ENCODE peak calls at places on chromosomes 5 and 9, in five cellular contexts. G, H, Z, U and D are unnamed samples.

GRCh38 chr9:69579749-69580581 is 92.2 kb downstream of the APBA1 start:
- DNase-seq in G (no peak), H (no peak), Z (no peak), U (no peak), D (no peak)

GRCh38 chr5:78300464-78301045 is 6.1 kb upstream of the AP3B1 start:
- DNase-seq in G (peak; percentile 23), H (peak; percentile 56), Z (peak; percentile 35), U (no peak), D (peak; percentile 57)

GRCh38 chr9:69207503-69207902 is 33.4 kb downstream of the TJP2 start:
- DNase-seq in G (no peak), H (no peak), Z (no peak), U (peak; percentile 76), D (no peak)

GRCh38 chr9:22237497-22238363 is 208.9 kb upstream of the DMRTA1 start:
- DNase-seq in G (peak; percentile 95), H (peak; percentile 75), Z (peak; percentile 84), U (no peak), D (peak; percentile 93)

GRCh38 chr5:74865799-74866652 is at the start of gene FAM169A:
- DNase-seq in G (peak; percentile 19), H (peak; percentile 25), Z (peak; percentile 57), U (peak; percentile 74), D (peak; percentile 16)

GRCh38 chr9:133233681-133234432 is 24.8 kb upstream of the OBP2B start:
- DNase-seq in G (no peak), H (no peak), Z (no peak), U (no peak), D (no peak)

GRCh38 chr5:52999357-52999949 is 10.3 kb downstream of the ITGA2 start:
- DNase-seq in G (no peak), H (peak; percentile 55), Z (peak; percentile 37), U (no peak), D (peak; percentile 83)

GRCh38 chr9:138068601-138069035 is 191.0 kb downstream of the CACNA1B start:
- DNase-seq in G (no peak), H (no peak), Z (no peak), U (peak; percentile 82), D (no peak)

GRCh38 chr5:36073595-36074216 is 7.0 kb upstream of the UGT3A2 start:
- DNase-seq in G (no peak), H (peak; percentile 14), Z (no peak), U (peak; percentile 86), D (peak; percentile 28)

GRCh38 chr9:120617637-120617979 is 37.6 kb upstream of the CDK5RAP2 start:
- DNase-seq in G (no peak), H (peak; percentile 20), Z (peak; percentile 54), U (peak; percentile 31), D (no peak)